ENCODE peak calls at places on chromosome 7, in six cellular contexts. T, L, S, D, C and K are unnamed samples.

GRCh38 chr7:102993532-102994029 is 80.8 kb downstream of the LRRC17 start:
- DNase-seq in T (no peak), L (no peak), S (no peak), D (peak), C (peak), K (no peak)

GRCh38 chr7:156147771-156148504 is 335.7 kb upstream of the SHH start:
- DNase-seq in T (no peak), L (no peak), S (no peak), D (no peak), C (no peak), K (no peak)

GRCh38 chr7:130973637-130974036 is 239.6 kb upstream of the KLF14 start:
- DNase-seq in T (no peak), L (no peak), S (no peak), D (no peak), C (no peak), K (no peak)

GRCh38 chr7:138669364-138669763 is 31.8 kb downstream of the SVOPL start:
- DNase-seq in T (no peak), L (no peak), S (no peak), D (no peak), C (no peak), K (no peak)

GRCh38 chr7:43873300-43873699 is 4.0 kb upstream of the MRPS24 start:
- DNase-seq in T (no peak), L (no peak), S (no peak), D (peak), C (peak), K (peak)

GRCh38 chr7:78225534-78225933 is 427.0 kb downstream of the PHTF2 start:
- DNase-seq in T (no peak), L (no peak), S (no peak), D (no peak), C (no peak), K (no peak)

GRCh38 chr7:101696-102376 is 90.5 kb upstream of the FAM20C start:
- DNase-seq in T (no peak), L (no peak), S (no peak), D (no peak), C (peak), K (peak)

GRCh38 chr7:38424750-38425463 is 151.5 kb upstream of the TARP start:
- DNase-seq in T (no peak), L (no peak), S (no peak), D (no peak), C (no peak), K (no peak)

GRCh38 chr7:102306916-102307677 is 20.4 kb downstream of the SH2B2 start:
- DNase-seq in T (no peak), L (no peak), S (no peak), D (no peak), C (peak), K (peak)

GRCh38 chr7:81175291-81175942 is 256.6 kb upstream of the SEMA3C start:
- DNase-seq in T (no peak), L (no peak), S (no peak), D (no peak), C (no peak), K (no peak)

GRCh38 chr7:106346678-106347217 is 62.0 kb upstream of the NAMPT start:
- DNase-seq in T (peak), L (peak), S (peak), D (no peak), C (peak), K (peak)

GRCh38 chr7:36360244-36360643 is 29.4 kb upstream of the ANLN start:
- DNase-seq in T (no peak), L (no peak), S (no peak), D (no peak), C (no peak), K (no peak)

GRCh38 chr7:166370-167060 is 25.9 kb upstream of the FAM20C start:
- DNase-seq in T (no peak), L (no peak), S (no peak), D (no peak), C (peak), K (no peak)

GRCh38 chr7:99030145-99030856 is 113.6 kb downstream of the SMURF1 start:
- DNase-seq in T (no peak), L (no peak), S (no peak), D (no peak), C (no peak), K (peak)